ENCODE peak calls at places on chromosomes 2 and 18, in ten cellular contexts. One of them, this sample, is unnamed.

GRCh38 chr2:15222856-15223255 is 338.3 kb downstream of the NBAS start:
- DNase-seq in psoas muscle: no peak
- DNase-seq in mesenteric fat pad: no peak
- DNase-seq in iris pigment epithelial cell: peak
- DNase-seq in left ventricle myocardium inferior: no peak
- DNase-seq in GM04503: no peak
- DNase-seq in fibroblast of the conjunctiva: no peak
- DNase-seq in HuH-7.5: no peak
- DNase-seq in M059J: no peak
- DNase-seq in endothelial cell of umbilical vein: peak
- DNase-seq in this sample: no peak

GRCh38 chr2:16071039-16071864 is 130.9 kb downstream of the MYCN start:
- DNase-seq in mesenteric fat pad: no peak
- DNase-seq in fibroblast of the conjunctiva: no peak
- DNase-seq in endothelial cell of umbilical vein: no peak
- DNase-seq in GM04503: no peak
- DNase-seq in left ventricle myocardium inferior: no peak
- DNase-seq in psoas muscle: no peak
- DNase-seq in HuH-7.5: no peak
- DNase-seq in M059J: no peak
- DNase-seq in iris pigment epithelial cell: no peak
- DNase-seq in this sample: no peak

GRCh38 chr2:118709786-118710185 is 137.7 kb downstream of the EN1 start:
- DNase-seq in endothelial cell of umbilical vein: no peak
- DNase-seq in M059J: no peak
- DNase-seq in mesenteric fat pad: no peak
- DNase-seq in iris pigment epithelial cell: peak
- DNase-seq in psoas muscle: no peak
- DNase-seq in fibroblast of the conjunctiva: no peak
- DNase-seq in GM04503: no peak
- DNase-seq in HuH-7.5: no peak
- DNase-seq in left ventricle myocardium inferior: no peak
- DNase-seq in this sample: no peak

GRCh38 chr2:158889135-158889853 is 79.1 kb upstream of the TANC1 start:
- DNase-seq in GM04503: no peak
- DNase-seq in fibroblast of the conjunctiva: no peak
- DNase-seq in iris pigment epithelial cell: no peak
- DNase-seq in psoas muscle: no peak
- DNase-seq in M059J: no peak
- DNase-seq in endothelial cell of umbilical vein: no peak
- DNase-seq in mesenteric fat pad: no peak
- DNase-seq in left ventricle myocardium inferior: no peak
- DNase-seq in HuH-7.5: no peak
- DNase-seq in this sample: no peak

GRCh38 chr18:76496200-76496890 is 1.3 kb upstream of the ZNF516 start:
- DNase-seq in psoas muscle: peak
- DNase-seq in HuH-7.5: no peak
- DNase-seq in GM04503: no peak
- DNase-seq in mesenteric fat pad: no peak
- DNase-seq in endothelial cell of umbilical vein: no peak
- DNase-seq in M059J: no peak
- DNase-seq in iris pigment epithelial cell: peak
- DNase-seq in left ventricle myocardium inferior: peak
- DNase-seq in fibroblast of the conjunctiva: no peak
- DNase-seq in this sample: no peak

GRCh38 chr2:239668042-239668441 is 267.2 kb upstream of the HDAC4 start:
- DNase-seq in mesenteric fat pad: peak
- DNase-seq in fibroblast of the conjunctiva: no peak
- DNase-seq in GM04503: no peak
- DNase-seq in iris pigment epithelial cell: no peak
- DNase-seq in endothelial cell of umbilical vein: no peak
- DNase-seq in psoas muscle: no peak
- DNase-seq in left ventricle myocardium inferior: no peak
- DNase-seq in HuH-7.5: no peak
- DNase-seq in M059J: no peak
- DNase-seq in this sample: no peak

GRCh38 chr2:240919786-240920782 is 13.9 kb downstream of the CROCC2 start:
- DNase-seq in psoas muscle: peak
- DNase-seq in HuH-7.5: peak
- DNase-seq in mesenteric fat pad: peak
- DNase-seq in GM04503: no peak
- DNase-seq in left ventricle myocardium inferior: peak
- DNase-seq in fibroblast of the conjunctiva: no peak
- DNase-seq in M059J: no peak
- DNase-seq in iris pigment epithelial cell: no peak
- DNase-seq in endothelial cell of umbilical vein: no peak
- DNase-seq in this sample: no peak

GRCh38 chr2:203656522-203657287 is 49.7 kb upstream of the CD28 start:
- DNase-seq in mesenteric fat pad: no peak
- DNase-seq in iris pigment epithelial cell: peak
- DNase-seq in GM04503: no peak
- DNase-seq in endothelial cell of umbilical vein: no peak
- DNase-seq in M059J: no peak
- DNase-seq in psoas muscle: no peak
- DNase-seq in fibroblast of the conjunctiva: peak
- DNase-seq in HuH-7.5: peak
- DNase-seq in left ventricle myocardium inferior: peak
- DNase-seq in this sample: no peak

GRCh38 chr2:140905078-140905781 is 1225.6 kb downstream of the LRP1B start:
- DNase-seq in HuH-7.5: no peak
- DNase-seq in mesenteric fat pad: no peak
- DNase-seq in M059J: no peak
- DNase-seq in GM04503: no peak
- DNase-seq in psoas muscle: no peak
- DNase-seq in fibroblast of the conjunctiva: no peak
- DNase-seq in left ventricle myocardium inferior: no peak
- DNase-seq in endothelial cell of umbilical vein: no peak
- DNase-seq in iris pigment epithelial cell: no peak
- DNase-seq in this sample: no peak

GRCh38 chr2:216478151-216478550 is 20.5 kb upstream of the RPL37A start:
- DNase-seq in iris pigment epithelial cell: peak
- DNase-seq in psoas muscle: no peak
- DNase-seq in M059J: peak
- DNase-seq in GM04503: no peak
- DNase-seq in fibroblast of the conjunctiva: peak
- DNase-seq in HuH-7.5: no peak
- DNase-seq in endothelial cell of umbilical vein: peak
- DNase-seq in left ventricle myocardium inferior: no peak
- DNase-seq in mesenteric fat pad: no peak
- DNase-seq in this sample: no peak

GRCh38 chr18:8332286-8332685 is 277.0 kb upstream of the RAB12 start:
- DNase-seq in fibroblast of the conjunctiva: no peak
- DNase-seq in GM04503: no peak
- DNase-seq in mesenteric fat pad: no peak
- DNase-seq in psoas muscle: no peak
- DNase-seq in left ventricle myocardium inferior: no peak
- DNase-seq in M059J: no peak
- DNase-seq in HuH-7.5: no peak
- DNase-seq in iris pigment epithelial cell: no peak
- DNase-seq in endothelial cell of umbilical vein: no peak
- DNase-seq in this sample: no peak

GRCh38 chr2:189336276-189336975 is 104.8 kb upstream of the WDR75 start:
- DNase-seq in psoas muscle: no peak
- DNase-seq in fibroblast of the conjunctiva: no peak
- DNase-seq in M059J: no peak
- DNase-seq in GM04503: no peak
- DNase-seq in endothelial cell of umbilical vein: no peak
- DNase-seq in left ventricle myocardium inferior: no peak
- DNase-seq in mesenteric fat pad: no peak
- DNase-seq in HuH-7.5: no peak
- DNase-seq in iris pigment epithelial cell: peak
- DNase-seq in this sample: no peak

GRCh38 chr2:214808481-214808931 is 977 bp downstream of the BARD1 start:
- DNase-seq in mesenteric fat pad: no peak
- DNase-seq in endothelial cell of umbilical vein: peak
- DNase-seq in psoas muscle: no peak
- DNase-seq in HuH-7.5: no peak
- DNase-seq in GM04503: no peak
- DNase-seq in fibroblast of the conjunctiva: no peak
- DNase-seq in left ventricle myocardium inferior: no peak
- DNase-seq in M059J: peak
- DNase-seq in iris pigment epithelial cell: peak
- DNase-seq in this sample: no peak

GRCh38 chr2:42010743-42011298 is 37.0 kb upstream of the PKDCC start:
- DNase-seq in endothelial cell of umbilical vein: no peak
- DNase-seq in psoas muscle: no peak
- DNase-seq in GM04503: peak
- DNase-seq in fibroblast of the conjunctiva: peak
- DNase-seq in iris pigment epithelial cell: peak
- DNase-seq in mesenteric fat pad: no peak
- DNase-seq in HuH-7.5: no peak
- DNase-seq in left ventricle myocardium inferior: no peak
- DNase-seq in M059J: peak
- DNase-seq in this sample: no peak

GRCh38 chr2:173999272-173999671 is 34.1 kb upstream of the SP3 start:
- DNase-seq in GM04503: no peak
- DNase-seq in mesenteric fat pad: no peak
- DNase-seq in endothelial cell of umbilical vein: no peak
- DNase-seq in HuH-7.5: no peak
- DNase-seq in psoas muscle: no peak
- DNase-seq in left ventricle myocardium inferior: no peak
- DNase-seq in M059J: no peak
- DNase-seq in iris pigment epithelial cell: no peak
- DNase-seq in fibroblast of the conjunctiva: no peak
- DNase-seq in this sample: no peak

GRCh38 chr18:54774423-54774822 is 53.9 kb upstream of the RAB27B start:
- DNase-seq in GM04503: peak
- DNase-seq in HuH-7.5: no peak
- DNase-seq in psoas muscle: no peak
- DNase-seq in fibroblast of the conjunctiva: no peak
- DNase-seq in mesenteric fat pad: no peak
- DNase-seq in iris pigment epithelial cell: peak
- DNase-seq in left ventricle myocardium inferior: no peak
- DNase-seq in endothelial cell of umbilical vein: no peak
- DNase-seq in M059J: peak
- DNase-seq in this sample: no peak

GRCh38 chr18:26511339-26512071 is 36.8 kb downstream of the KCTD1 start:
- DNase-seq in mesenteric fat pad: no peak
- DNase-seq in left ventricle myocardium inferior: no peak
- DNase-seq in fibroblast of the conjunctiva: no peak
- DNase-seq in psoas muscle: no peak
- DNase-seq in HuH-7.5: no peak
- DNase-seq in M059J: no peak
- DNase-seq in iris pigment epithelial cell: no peak
- DNase-seq in endothelial cell of umbilical vein: peak
- DNase-seq in GM04503: no peak
- DNase-seq in this sample: peak

This sample was measured in HEK293T.